ENCODE peak calls at places on chromosomes 2 and 18, in five cellular contexts. O, B, C, U and E are unnamed samples.

GRCh38 chr2:53498210-53498609 is 269.4 kb upstream of the CHAC2 start:
- DNase-seq in C (no peak), O (no peak), B (no peak), U (no peak), E (no peak)

GRCh38 chr18:22314406-22314805 is 103.3 kb downstream of the CTAGE1 start:
- DNase-seq in C (no peak), O (no peak), U (no peak), B (peak; percentile 49), E (no peak)

GRCh38 chr18:45621068-45621511 is 5.8 kb downstream of the SLC14A2 start:
- DNase-seq in C (peak; percentile 39), U (peak; percentile 47), O (peak; percentile 40), B (peak; percentile 4), E (peak; percentile 39)

GRCh38 chr2:55922488-55922887 is 1.1 kb downstream of the EFEMP1 start:
- DNase-seq in B (no peak), U (no peak), O (no peak), C (no peak), E (no peak)

GRCh38 chr2:76256689-76257088 is 546.0 kb upstream of the GCFC2 start:
- DNase-seq in B (no peak), U (no peak), O (no peak), C (no peak), E (no peak)

GRCh38 chr2:237227190-237227988 is 141.7 kb downstream of the COPS8 start:
- DNase-seq in U (no peak), O (no peak), C (peak; percentile 99), B (no peak), E (no peak)

GRCh38 chr2:68031043-68031442 is 31.8 kb downstream of the C1D start:
- DNase-seq in C (no peak), O (no peak), U (no peak), B (no peak), E (no peak)

GRCh38 chr2:109264595-109265328 is 135.8 kb downstream of the SH3RF3 start:
- DNase-seq in O (no peak), U (no peak), B (peak; percentile 61), C (no peak), E (no peak)

GRCh38 chr2:114405486-114406250 is 36.8 kb upstream of the DPP10 start:
- DNase-seq in C (no peak), U (no peak), O (no peak), B (no peak), E (no peak)

GRCh38 chr2:189631849-189632248 is 29.4 kb upstream of the ASNSD1 start:
- DNase-seq in U (no peak), C (no peak), B (no peak), O (no peak), E (no peak)